ENCODE peak calls at places on chromosome 3, in eight cellular contexts. T is T-cell; Z is NCI-H2029 treated with DMSO at 0.1 percent for 48 hours; N is ELR; D is fibroblast of lung; F is A549; H is foreskin fibroblast; W is CD4-positive, alpha-beta memory T cell. V is an unnamed sample.

GRCh38 chr3:160394009-160394392 is 5.0 kb downstream of the IFT80 start:
- DNase-seq in W (no peak), N (no peak), T (no peak), D (no peak), Z (no peak), F (no peak), H (no peak), V (no peak)

GRCh38 chr3:48636149-48636548 is 888 bp upstream of the SLC26A6 start:
- DNase-seq in F (no peak), H (no peak), T (no peak), W (no peak), Z (no peak), D (no peak), N (no peak), V (no peak)

GRCh38 chr3:98521897-98522537 is 685 bp downstream of the CLDND1 start:
- DNase-seq in Z (peak), N (peak), T (peak), H (peak), W (peak), D (peak), F (peak), V (peak)

GRCh38 chr3:145915787-145916186 is 245.2 kb downstream of the PLOD2 start:
- DNase-seq in T (no peak), F (no peak), N (peak), D (no peak), Z (no peak), H (no peak), W (no peak), V (no peak)

GRCh38 chr3:96233679-96234078 is 580.7 kb upstream of the EPHA6 start:
- DNase-seq in T (no peak), N (no peak), Z (no peak), H (no peak), D (no peak), F (no peak), W (no peak), V (no peak)

GRCh38 chr3:50322386-50323091 is at the start of gene HYAL2:
- DNase-seq in N (no peak), F (no peak), T (no peak), D (no peak), H (no peak), Z (peak), W (no peak), V (no peak)

GRCh38 chr3:188257384-188257961 is 103.5 kb downstream of the LPP start:
- DNase-seq in N (no peak), H (no peak), F (no peak), T (no peak), W (no peak), D (no peak), Z (no peak), V (no peak)

GRCh38 chr3:11144996-11145395 is 9.3 kb upstream of the HRH1 start:
- DNase-seq in D (no peak), W (no peak), Z (no peak), T (no peak), F (no peak), N (no peak), H (no peak), V (no peak)

GRCh38 chr3:133998691-133999241 is 31.0 kb downstream of the SLCO2A1 start:
- DNase-seq in T (no peak), D (no peak), W (no peak), F (no peak), N (no peak), Z (no peak), H (no peak), V (no peak)

GRCh38 chr3:12737853-12738252 is 21.2 kb downstream of the TMEM40 start:
- DNase-seq in H (no peak), W (no peak), F (no peak), N (no peak), Z (no peak), T (no peak), D (no peak), V (no peak)

GRCh38 chr3:138439646-138440045 is 5.2 kb downstream of the ESYT3 start:
- DNase-seq in H (no peak), W (no peak), Z (no peak), F (no peak), D (no peak), T (no peak), N (no peak), V (no peak)

GRCh38 chr3:113018461-113019181 is 27.8 kb downstream of the GTPBP8 start:
- DNase-seq in N (peak), Z (no peak), W (no peak), T (no peak), F (no peak), D (peak), H (no peak), V (no peak)

GRCh38 chr3:62502315-62503300 is 129.3 kb upstream of the FEZF2 start:
- DNase-seq in W (no peak), H (no peak), Z (no peak), D (no peak), F (no peak), N (no peak), T (no peak), V (no peak)

GRCh38 chr3:172280406-172281051 is 167.7 kb downstream of the GHSR start:
- DNase-seq in T (no peak), H (peak), D (peak), W (no peak), N (peak), F (no peak), Z (no peak), V (no peak)

GRCh38 chr3:69787436-69788168 is 48.3 kb downstream of the MITF start:
- DNase-seq in T (no peak), N (peak), H (peak), W (no peak), Z (no peak), F (no peak), D (peak), V (no peak)

GRCh38 chr3:79086514-79086913 is 681.3 kb downstream of the ROBO1 start:
- DNase-seq in N (peak), W (no peak), T (no peak), D (peak), Z (peak), F (peak), H (peak), V (no peak)

GRCh38 chr3:132342183-132342582 is 25.0 kb downstream of the ACP3 start:
- DNase-seq in W (no peak), T (no peak), Z (peak), D (no peak), F (no peak), H (peak), N (no peak), V (no peak)

GRCh38 chr3:129627350-129628168 is 21.1 kb upstream of the PLXND1 start:
- DNase-seq in T (peak), H (peak), Z (peak), F (peak), D (peak), W (peak), N (peak), V (peak)

GRCh38 chr3:143831208-143831607 is 17.1 kb downstream of the SLC9A9 start:
- DNase-seq in W (no peak), Z (no peak), N (peak), D (peak), H (peak), T (no peak), F (no peak), V (no peak)

GRCh38 chr3:55929154-55929869 is 442.2 kb upstream of the WNT5A start:
- DNase-seq in F (no peak), D (no peak), N (no peak), T (no peak), Z (no peak), W (no peak), H (no peak), V (no peak)

GRCh38 chr3:26731843-26732242 is 109.3 kb downstream of the LRRC3B start:
- DNase-seq in D (no peak), F (no peak), H (no peak), Z (no peak), N (no peak), T (no peak), W (no peak), V (no peak)

GRCh38 chr3:182508896-182509295 is 284.4 kb upstream of the ATP11B start:
- DNase-seq in F (no peak), Z (no peak), T (no peak), N (no peak), H (no peak), W (no peak), D (no peak), V (no peak)

GRCh38 chr3:177731644-177732268 is 534.5 kb upstream of the TBL1XR1 start:
- DNase-seq in H (peak), W (no peak), Z (no peak), D (peak), N (peak), F (no peak), T (no peak), V (no peak)

GRCh38 chr3:51622402-51622801 is 48.6 kb upstream of the TEX264 start:
- DNase-seq in D (peak), W (no peak), H (peak), F (no peak), T (no peak), Z (no peak), N (peak), V (no peak)

GRCh38 chr3:37934631-37935289 is 55.8 kb upstream of the VILL start:
- DNase-seq in H (peak), F (no peak), T (no peak), D (peak), W (no peak), N (peak), Z (no peak), V (no peak)

GRCh38 chr3:47512416-47513124 is 942 bp downstream of the ELP6 start:
- DNase-seq in Z (peak), H (no peak), T (peak), W (no peak), N (peak), F (no peak), D (peak), V (no peak)

GRCh38 chr3:50274371-50275104 is 4.3 kb upstream of the LSMEM2 start:
- DNase-seq in F (peak), T (peak), D (peak), H (no peak), Z (peak), N (peak), W (peak), V (peak)

GRCh38 chr3:31106912-31107311 is 212.5 kb upstream of the GADL1 start:
- DNase-seq in H (no peak), D (no peak), F (no peak), T (no peak), W (no peak), N (no peak), Z (no peak), V (no peak)